ENCODE peak calls at places on chromosomes 16 and 17, in nine cellular contexts. One of them, this sample, is unnamed.

GRCh38 chr17:6413073-6413472 is 21.8 kb downstream of the AIPL1 start:
- DNase-seq in kidney epithelial cell: no peak
- DNase-seq in AG09319: no peak
- DNase-seq in body of pancreas: no peak
- DNase-seq in neural crest cell: no peak
- DNase-seq in RWPE1: peak
- DNase-seq in heart right ventricle: no peak
- DNase-seq in AG04449: no peak
- DNase-seq in pancreas: no peak
- DNase-seq in this sample: no peak

GRCh38 chr16:68265078-68265925 is 976 bp downstream of the SLC7A6 start:
- DNase-seq in AG04449: peak
- DNase-seq in neural crest cell: no peak
- DNase-seq in AG09319: no peak
- DNase-seq in heart right ventricle: peak
- DNase-seq in RWPE1: peak
- DNase-seq in body of pancreas: peak
- DNase-seq in kidney epithelial cell: peak
- DNase-seq in pancreas: no peak
- DNase-seq in this sample: peak

GRCh38 chr17:5488752-5489151 is 2.4 kb downstream of the MIS12 start:
- DNase-seq in AG09319: no peak
- DNase-seq in AG04449: no peak
- DNase-seq in body of pancreas: no peak
- DNase-seq in heart right ventricle: no peak
- DNase-seq in RWPE1: no peak
- DNase-seq in kidney epithelial cell: no peak
- DNase-seq in pancreas: no peak
- DNase-seq in neural crest cell: no peak
- DNase-seq in this sample: no peak

GRCh38 chr17:17075037-17075755 is 32.9 kb downstream of the MPRIP start:
- DNase-seq in RWPE1: peak
- DNase-seq in neural crest cell: no peak
- DNase-seq in heart right ventricle: peak
- DNase-seq in pancreas: peak
- DNase-seq in kidney epithelial cell: no peak
- DNase-seq in AG04449: no peak
- DNase-seq in body of pancreas: peak
- DNase-seq in AG09319: no peak
- DNase-seq in this sample: peak

GRCh38 chr17:29802256-29802655 is 127.8 kb downstream of the SSH2 start:
- DNase-seq in pancreas: no peak
- DNase-seq in AG04449: no peak
- DNase-seq in neural crest cell: no peak
- DNase-seq in RWPE1: no peak
- DNase-seq in kidney epithelial cell: no peak
- DNase-seq in heart right ventricle: no peak
- DNase-seq in body of pancreas: no peak
- DNase-seq in AG09319: no peak
- DNase-seq in this sample: no peak

GRCh38 chr17:43755389-43755875 is 3.2 kb downstream of the SOST start:
- DNase-seq in pancreas: no peak
- DNase-seq in kidney epithelial cell: no peak
- DNase-seq in body of pancreas: peak
- DNase-seq in AG09319: no peak
- DNase-seq in AG04449: no peak
- DNase-seq in neural crest cell: no peak
- DNase-seq in heart right ventricle: peak
- DNase-seq in RWPE1: no peak
- DNase-seq in this sample: no peak

GRCh38 chr17:48752399-48753288 is 24.1 kb upstream of the HOXB13 start:
- DNase-seq in pancreas: no peak
- DNase-seq in AG04449: no peak
- DNase-seq in AG09319: no peak
- DNase-seq in neural crest cell: no peak
- DNase-seq in kidney epithelial cell: no peak
- DNase-seq in body of pancreas: no peak
- DNase-seq in heart right ventricle: no peak
- DNase-seq in RWPE1: no peak
- DNase-seq in this sample: no peak

GRCh38 chr17:7045492-7046126 is 1.7 kb upstream of the SLC16A11 start:
- DNase-seq in kidney epithelial cell: peak
- DNase-seq in RWPE1: peak
- DNase-seq in AG09319: peak
- DNase-seq in body of pancreas: peak
- DNase-seq in heart right ventricle: no peak
- DNase-seq in pancreas: no peak
- DNase-seq in neural crest cell: peak
- DNase-seq in AG04449: peak
- DNase-seq in this sample: peak

GRCh38 chr17:57016764-57017116 is 38.8 kb downstream of the SCPEP1 start:
- DNase-seq in AG09319: no peak
- DNase-seq in kidney epithelial cell: no peak
- DNase-seq in AG04449: no peak
- DNase-seq in heart right ventricle: no peak
- DNase-seq in pancreas: no peak
- DNase-seq in RWPE1: no peak
- DNase-seq in body of pancreas: no peak
- DNase-seq in neural crest cell: no peak
- DNase-seq in this sample: no peak

GRCh38 chr17:62966426-62967110 is 533 bp downstream of the TANC2 start:
- DNase-seq in AG04449: no peak
- DNase-seq in kidney epithelial cell: no peak
- DNase-seq in heart right ventricle: peak
- DNase-seq in AG09319: no peak
- DNase-seq in body of pancreas: peak
- DNase-seq in pancreas: no peak
- DNase-seq in neural crest cell: peak
- DNase-seq in RWPE1: peak
- DNase-seq in this sample: no peak

GRCh38 chr17:67801626-67802175 is 23.6 kb upstream of the BPTF start:
- DNase-seq in pancreas: no peak
- DNase-seq in AG04449: no peak
- DNase-seq in AG09319: no peak
- DNase-seq in kidney epithelial cell: no peak
- DNase-seq in neural crest cell: no peak
- DNase-seq in heart right ventricle: no peak
- DNase-seq in body of pancreas: no peak
- DNase-seq in RWPE1: no peak
- DNase-seq in this sample: no peak

GRCh38 chr17:45096926-45097325 is 35.4 kb downstream of the PLCD3 start:
- DNase-seq in body of pancreas: no peak
- DNase-seq in RWPE1: no peak
- DNase-seq in AG09319: no peak
- DNase-seq in heart right ventricle: no peak
- DNase-seq in kidney epithelial cell: no peak
- DNase-seq in pancreas: no peak
- DNase-seq in neural crest cell: no peak
- DNase-seq in AG04449: no peak
- DNase-seq in this sample: no peak

GRCh38 chr17:1644493-1645206 is 882 bp downstream of the SCARF1 start:
- DNase-seq in AG04449: no peak
- DNase-seq in RWPE1: peak
- DNase-seq in body of pancreas: no peak
- DNase-seq in kidney epithelial cell: no peak
- DNase-seq in neural crest cell: no peak
- DNase-seq in AG09319: no peak
- DNase-seq in pancreas: peak
- DNase-seq in heart right ventricle: no peak
- DNase-seq in this sample: no peak

GRCh38 chr17:39174907-39175694 is 9.1 kb upstream of the ARL5C start:
- DNase-seq in AG09319: no peak
- DNase-seq in pancreas: peak
- DNase-seq in heart right ventricle: peak
- DNase-seq in kidney epithelial cell: no peak
- DNase-seq in RWPE1: no peak
- DNase-seq in AG04449: no peak
- DNase-seq in neural crest cell: peak
- DNase-seq in body of pancreas: peak
- DNase-seq in this sample: no peak

GRCh38 chr16:83958842-83959565 is 6.0 kb downstream of the OSGIN1 start:
- DNase-seq in AG04449: no peak
- DNase-seq in pancreas: no peak
- DNase-seq in RWPE1: no peak
- DNase-seq in body of pancreas: no peak
- DNase-seq in AG09319: no peak
- DNase-seq in heart right ventricle: no peak
- DNase-seq in kidney epithelial cell: no peak
- DNase-seq in neural crest cell: no peak
- DNase-seq in this sample: no peak

GRCh38 chr17:4833941-4834501 is 881 bp downstream of the MINK1 start:
- DNase-seq in heart right ventricle: no peak
- DNase-seq in AG09319: peak
- DNase-seq in neural crest cell: no peak
- DNase-seq in body of pancreas: peak
- DNase-seq in AG04449: no peak
- DNase-seq in pancreas: no peak
- DNase-seq in kidney epithelial cell: no peak
- DNase-seq in RWPE1: no peak
- DNase-seq in this sample: no peak

GRCh38 chr17:19497616-19498015 is 36.0 kb upstream of the SLC47A1 start:
- DNase-seq in kidney epithelial cell: no peak
- DNase-seq in neural crest cell: no peak
- DNase-seq in body of pancreas: no peak
- DNase-seq in AG04449: no peak
- DNase-seq in AG09319: no peak
- DNase-seq in RWPE1: no peak
- DNase-seq in pancreas: no peak
- DNase-seq in heart right ventricle: no peak
- DNase-seq in this sample: no peak

GRCh38 chr17:19495828-19496227 is 37.8 kb upstream of the SLC47A1 start:
- DNase-seq in kidney epithelial cell: no peak
- DNase-seq in RWPE1: no peak
- DNase-seq in body of pancreas: no peak
- DNase-seq in neural crest cell: no peak
- DNase-seq in heart right ventricle: no peak
- DNase-seq in AG09319: no peak
- DNase-seq in pancreas: no peak
- DNase-seq in AG04449: no peak
- DNase-seq in this sample: no peak

GRCh38 chr17:19492140-19492539 is 41.5 kb upstream of the SLC47A1 start:
- DNase-seq in kidney epithelial cell: no peak
- DNase-seq in pancreas: no peak
- DNase-seq in AG04449: no peak
- DNase-seq in RWPE1: no peak
- DNase-seq in heart right ventricle: no peak
- DNase-seq in AG09319: no peak
- DNase-seq in neural crest cell: no peak
- DNase-seq in body of pancreas: no peak
- DNase-seq in this sample: no peak

GRCh38 chr17:19494961-19495806 is 38.5 kb upstream of the SLC47A1 start:
- DNase-seq in pancreas: no peak
- DNase-seq in RWPE1: no peak
- DNase-seq in neural crest cell: no peak
- DNase-seq in kidney epithelial cell: no peak
- DNase-seq in heart right ventricle: no peak
- DNase-seq in AG04449: no peak
- DNase-seq in AG09319: no peak
- DNase-seq in body of pancreas: no peak
- DNase-seq in this sample: no peak
- TF ChIP-seq CTCF in pancreas: no peak
- TF ChIP-seq CTCF in RWPE1: no peak
- TF ChIP-seq CTCF in neural crest cell: no peak
- TF ChIP-seq CTCF in kidney epithelial cell: no peak
- TF ChIP-seq CTCF in heart right ventricle: no peak
- TF ChIP-seq CTCF in AG04449: no peak
- TF ChIP-seq CTCF in AG09319: no peak
- TF ChIP-seq CTCF in body of pancreas: no peak
- TF ChIP-seq CTCF in this sample: no peak

DNA sequence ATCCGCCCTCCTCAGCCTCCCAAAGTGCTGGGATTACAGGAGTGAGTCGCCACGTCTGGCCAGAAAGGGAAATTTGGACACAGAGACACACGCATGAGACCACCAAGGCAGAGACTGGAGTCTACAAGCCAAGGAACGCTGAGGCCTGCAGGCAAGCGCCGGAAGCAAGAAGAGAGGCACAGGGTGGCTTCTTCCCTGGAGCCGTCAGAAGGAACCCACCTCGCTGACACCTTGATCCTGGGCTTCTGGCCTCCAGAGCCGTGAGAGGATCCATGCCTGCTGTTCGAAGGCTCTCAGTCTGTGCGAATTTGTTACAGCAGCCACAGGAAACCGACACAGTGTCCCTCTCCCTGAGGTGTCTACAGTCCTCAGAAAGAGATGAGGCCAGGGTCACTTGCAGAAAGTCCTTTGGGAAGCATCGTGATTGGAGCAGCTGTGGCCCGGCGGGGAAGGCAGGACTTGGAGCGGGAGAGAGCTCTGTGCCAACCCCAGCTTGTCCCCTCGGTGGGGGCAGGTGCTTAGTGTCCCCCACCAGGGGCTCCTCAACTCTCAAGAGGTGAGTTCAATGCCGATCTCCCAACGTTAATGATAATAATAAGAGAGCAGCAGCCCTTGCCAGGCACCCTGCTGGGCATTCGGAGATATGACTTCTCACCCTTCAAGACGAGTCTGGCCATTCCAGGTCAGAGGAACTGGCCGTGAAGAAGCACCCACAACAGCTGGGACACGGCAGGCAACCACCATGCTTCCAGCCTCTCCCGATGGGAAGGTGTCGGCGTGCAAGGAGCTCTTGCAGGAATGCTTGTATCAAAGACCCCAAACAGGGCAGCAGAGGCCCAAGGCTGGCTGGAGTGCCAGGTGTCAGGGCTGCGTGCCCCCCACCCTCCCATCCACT is 68.4 kb upstream of the TNRC6C start:
- DNase-seq in AG04449: no peak
- DNase-seq in kidney epithelial cell: no peak
- DNase-seq in body of pancreas: no peak
- DNase-seq in RWPE1: no peak
- DNase-seq in AG09319: no peak
- DNase-seq in neural crest cell: no peak
- DNase-seq in pancreas: no peak
- DNase-seq in heart right ventricle: peak
- DNase-seq in this sample: no peak
- TF ChIP-seq CTCF in AG04449: no peak
- TF ChIP-seq CTCF in kidney epithelial cell: no peak
- TF ChIP-seq CTCF in body of pancreas: no peak
- TF ChIP-seq CTCF in RWPE1: no peak
- TF ChIP-seq CTCF in AG09319: no peak
- TF ChIP-seq CTCF in neural crest cell: no peak
- TF ChIP-seq CTCF in pancreas: no peak
- TF ChIP-seq CTCF in heart right ventricle: no peak
- TF ChIP-seq CTCF in this sample: no peak

GRCh38 chr17:82230627-82231311 is 1.9 kb downstream of the SLC16A3 start:
- DNase-seq in neural crest cell: peak
- DNase-seq in kidney epithelial cell: no peak
- DNase-seq in AG09319: peak
- DNase-seq in AG04449: no peak
- DNase-seq in RWPE1: no peak
- DNase-seq in heart right ventricle: peak
- DNase-seq in pancreas: peak
- DNase-seq in body of pancreas: peak
- DNase-seq in this sample: no peak
- TF ChIP-seq CTCF in neural crest cell: peak
- TF ChIP-seq CTCF in kidney epithelial cell: peak
- TF ChIP-seq CTCF in AG09319: peak
- TF ChIP-seq CTCF in AG04449: peak
- TF ChIP-seq CTCF in RWPE1: peak
- TF ChIP-seq CTCF in heart right ventricle: peak
- TF ChIP-seq CTCF in pancreas: peak
- TF ChIP-seq CTCF in body of pancreas: no peak
- TF ChIP-seq CTCF in this sample: peak

GRCh38 chr16:11328172-11329079 is 16.8 kb upstream of the RMI2 start:
- DNase-seq in neural crest cell: peak
- DNase-seq in kidney epithelial cell: peak
- DNase-seq in AG09319: peak
- DNase-seq in body of pancreas: peak
- DNase-seq in heart right ventricle: peak
- DNase-seq in AG04449: peak
- DNase-seq in pancreas: no peak
- DNase-seq in RWPE1: peak
- DNase-seq in this sample: peak
- TF ChIP-seq CTCF in neural crest cell: no peak
- TF ChIP-seq CTCF in kidney epithelial cell: no peak
- TF ChIP-seq CTCF in AG09319: no peak
- TF ChIP-seq CTCF in body of pancreas: no peak
- TF ChIP-seq CTCF in heart right ventricle: no peak
- TF ChIP-seq CTCF in AG04449: no peak
- TF ChIP-seq CTCF in pancreas: no peak
- TF ChIP-seq CTCF in RWPE1: no peak
- TF ChIP-seq CTCF in this sample: peak